ENCODE peak calls at places on chromosomes 6 and 20, in ten cellular contexts. D is NCI-H1930; W is body of pancreas; B is ELR; Q is amygdala; R is lung; V is endodermal cell; C is activated T-helper 9 cell treated with anti-CD3 and anti-CD28 coated beads, Interleukin-2, amount 50 U/mL, for 16 hours; E is activated CD4-positive, alpha-beta T cell treated with anti-CD3 and anti-CD28 coated beads, Interleukin-2, amount 50 U/mL, for 1 hour; M is substantia nigra. A is an unnamed sample.

GRCh38 chr6:126905917-126906316 is 212.6 kb upstream of the RSPO3 start:
- DNase-seq in D (no peak), W (no peak), B (no peak), Q (no peak), R (no peak), V (no peak), C (no peak), E (no peak), M (no peak), A (no peak)

GRCh38 chr6:47479156-47479541 is 1.6 kb downstream of the CD2AP start:
- DNase-seq in D (no peak), W (no peak), B (peak), Q (no peak), R (no peak), V (no peak), C (no peak), E (no peak), M (no peak), A (no peak)

GRCh38 chr6:122563364-122564052 is 46.7 kb upstream of the PKIB start:
- DNase-seq in D (no peak), W (no peak), B (no peak), Q (no peak), R (no peak), V (peak), C (no peak), E (no peak), M (no peak), A (no peak)

GRCh38 chr6:121828567-121828966 is 393.1 kb downstream of the GJA1 start:
- DNase-seq in D (no peak), W (no peak), B (no peak), Q (no peak), R (no peak), V (no peak), C (no peak), E (no peak), M (no peak), A (no peak)

GRCh38 chr6:25880601-25881000 is 6.6 kb upstream of the SLC17A3 start:
- DNase-seq in D (no peak), W (no peak), B (no peak), Q (no peak), R (no peak), V (no peak), C (no peak), E (no peak), M (no peak), A (no peak)

GRCh38 chr6:43083041-43083669 is 7.0 kb downstream of the PTK7 start:
- DNase-seq in D (no peak), W (no peak), B (no peak), Q (no peak), R (no peak), V (no peak), C (no peak), E (no peak), M (no peak), A (no peak)

GRCh38 chr20:24970743-24971142 is 21.7 kb downstream of the CST7 start:
- DNase-seq in D (no peak), W (no peak), B (no peak), Q (no peak), R (no peak), V (peak), C (no peak), E (no peak), M (no peak), A (no peak)

GRCh38 chr20:57570145-57570850 is 9.4 kb downstream of the PCK1 start:
- DNase-seq in D (peak), W (no peak), B (no peak), Q (no peak), R (no peak), V (no peak), C (no peak), E (no peak), M (no peak), A (no peak)

GRCh38 chr6:169177516-169178196 is 76.0 kb downstream of the THBS2 start:
- DNase-seq in D (no peak), W (no peak), B (no peak), Q (no peak), R (no peak), V (no peak), C (no peak), E (no peak), M (no peak), A (no peak)

GRCh38 chr6:163226181-163226835 is 188.2 kb upstream of the QKI start:
- DNase-seq in D (no peak), W (no peak), B (peak), Q (no peak), R (no peak), V (no peak), C (no peak), E (no peak), M (no peak), A (no peak)

GRCh38 chr20:32621914-32622584 is 36.9 kb upstream of the NOL4L start:
- DNase-seq in D (no peak), W (no peak), B (no peak), Q (no peak), R (no peak), V (no peak), C (no peak), E (no peak), M (no peak), A (no peak)

GRCh38 chr6:34095741-34096140 is 50.1 kb downstream of the GRM4 start:
- DNase-seq in D (no peak), W (no peak), B (no peak), Q (no peak), R (no peak), V (no peak), C (no peak), E (no peak), M (no peak), A (no peak)

GRCh38 chr20:17873410-17874270 is 95.0 kb downstream of the SNX5 start:
- DNase-seq in D (no peak), W (peak), B (peak), Q (no peak), R (peak), V (peak), C (no peak), E (no peak), M (no peak), A (peak)

GRCh38 chr6:77326029-77326428 is 137.3 kb downstream of the HTR1B start:
- DNase-seq in D (no peak), W (no peak), B (peak), Q (no peak), R (no peak), V (no peak), C (no peak), E (no peak), M (no peak), A (no peak)

GRCh38 chr6:9554806-9555205 is 860.1 kb downstream of the TFAP2A start:
- DNase-seq in D (no peak), W (no peak), B (no peak), Q (no peak), R (no peak), V (no peak), C (no peak), E (no peak), M (no peak), A (no peak)

GRCh38 chr6:53546256-53546655 is 1.4 kb upstream of the GCLC start:
- DNase-seq in D (no peak), W (no peak), B (peak), Q (no peak), R (no peak), V (no peak), C (no peak), E (no peak), M (no peak), A (no peak)

GRCh38 chr6:112372213-112372806 is 25.2 kb downstream of the RFPL4B start:
- DNase-seq in D (no peak), W (no peak), B (peak), Q (no peak), R (no peak), V (no peak), C (no peak), E (no peak), M (no peak), A (peak)

GRCh38 chr6:41200901-41201783 is at the start of gene TREML2:
- DNase-seq in D (no peak), W (peak), B (no peak), Q (no peak), R (no peak), V (peak), C (no peak), E (peak), M (no peak), A (no peak)

GRCh38 chr20:53149184-53149651 is 177.1 kb downstream of the TSHZ2 start:
- DNase-seq in D (no peak), W (no peak), B (no peak), Q (no peak), R (no peak), V (no peak), C (no peak), E (no peak), M (no peak), A (no peak)

GRCh38 chr6:141848029-141848890 is 284.5 kb upstream of the GJE1 start:
- DNase-seq in D (no peak), W (peak), B (peak), Q (no peak), R (no peak), V (no peak), C (no peak), E (no peak), M (no peak), A (peak)

GRCh38 chr6:62652692-62653328 is 366.8 kb upstream of the KHDRBS2 start:
- DNase-seq in D (no peak), W (no peak), B (peak), Q (no peak), R (no peak), V (no peak), C (no peak), E (no peak), M (no peak), A (no peak)

GRCh38 chr20:63553933-63554290 is at the start of gene FNDC11:
- DNase-seq in D (peak), W (no peak), B (no peak), Q (no peak), R (no peak), V (peak), C (peak), E (peak), M (no peak), A (no peak)